ENCODE peak calls at places on chromosome 13, in six cellular contexts. One of them, this sample, is unnamed.

GRCh38 chr13:39675904-39676303 is 20.4 kb downstream of the COG6 start:
- DNase-seq in DND-41: no peak
- DNase-seq in fibroblast of pulmonary artery: peak
- DNase-seq in transverse colon: no peak
- DNase-seq in endodermal cell: no peak
- DNase-seq in A549: no peak
- DNase-seq in this sample: no peak

GRCh38 chr13:102395939-102396338 is 5.9 kb downstream of the FGF14 start:
- DNase-seq in DND-41: no peak
- DNase-seq in fibroblast of pulmonary artery: no peak
- DNase-seq in transverse colon: no peak
- DNase-seq in endodermal cell: no peak
- DNase-seq in A549: no peak
- DNase-seq in this sample: no peak

GRCh38 chr13:46111151-46111550 is 6.3 kb upstream of the CPB2 start:
- DNase-seq in DND-41: no peak
- DNase-seq in fibroblast of pulmonary artery: no peak
- DNase-seq in transverse colon: no peak
- DNase-seq in endodermal cell: no peak
- DNase-seq in A549: no peak
- DNase-seq in this sample: no peak

GRCh38 chr13:42401376-42401775 is 129.4 kb downstream of the AKAP11 start:
- DNase-seq in DND-41: no peak
- DNase-seq in fibroblast of pulmonary artery: no peak
- DNase-seq in transverse colon: no peak
- DNase-seq in endodermal cell: no peak
- DNase-seq in A549: no peak
- DNase-seq in this sample: no peak

GRCh38 chr13:71218960-71219359 is 648.0 kb downstream of the DACH1 start:
- DNase-seq in DND-41: no peak
- DNase-seq in fibroblast of pulmonary artery: no peak
- DNase-seq in transverse colon: no peak
- DNase-seq in endodermal cell: peak
- DNase-seq in A549: no peak
- DNase-seq in this sample: no peak

GRCh38 chr13:91693466-91693865 is 295.0 kb downstream of the GPC5 start:
- DNase-seq in DND-41: no peak
- DNase-seq in fibroblast of pulmonary artery: no peak
- DNase-seq in transverse colon: no peak
- DNase-seq in endodermal cell: no peak
- DNase-seq in A549: no peak
- DNase-seq in this sample: no peak

GRCh38 chr13:74250738-74251190 is 116.6 kb upstream of the KLF12 start:
- DNase-seq in DND-41: no peak
- DNase-seq in fibroblast of pulmonary artery: peak
- DNase-seq in transverse colon: no peak
- DNase-seq in endodermal cell: no peak
- DNase-seq in A549: no peak
- DNase-seq in this sample: no peak

GRCh38 chr13:91620670-91621141 is 222.3 kb downstream of the GPC5 start:
- DNase-seq in DND-41: no peak
- DNase-seq in fibroblast of pulmonary artery: no peak
- DNase-seq in transverse colon: no peak
- DNase-seq in endodermal cell: no peak
- DNase-seq in A549: no peak
- DNase-seq in this sample: no peak

GRCh38 chr13:56773148-56773547 is 367.6 kb upstream of the PRR20A start:
- DNase-seq in DND-41: no peak
- DNase-seq in fibroblast of pulmonary artery: no peak
- DNase-seq in transverse colon: no peak
- DNase-seq in endodermal cell: no peak
- DNase-seq in A549: no peak
- DNase-seq in this sample: no peak

GRCh38 chr13:30690282-30691188 is 44.8 kb upstream of the ALOX5AP start:
- DNase-seq in DND-41: peak
- DNase-seq in fibroblast of pulmonary artery: peak
- DNase-seq in transverse colon: peak
- DNase-seq in endodermal cell: no peak
- DNase-seq in A549: peak
- DNase-seq in this sample: peak

GRCh38 chr13:112775791-112776279 is 86.0 kb downstream of the ATP11A start:
- DNase-seq in DND-41: no peak
- DNase-seq in fibroblast of pulmonary artery: no peak
- DNase-seq in transverse colon: no peak
- DNase-seq in endodermal cell: peak
- DNase-seq in A549: no peak
- DNase-seq in this sample: no peak

GRCh38 chr13:81409284-81409683 is 1068.4 kb upstream of the SPRY2 start:
- DNase-seq in DND-41: no peak
- DNase-seq in fibroblast of pulmonary artery: no peak
- DNase-seq in transverse colon: no peak
- DNase-seq in endodermal cell: no peak
- DNase-seq in A549: no peak
- DNase-seq in this sample: no peak

GRCh38 chr13:103161476-103161875 is 95.3 kb upstream of the SLC10A2 start:
- DNase-seq in DND-41: no peak
- DNase-seq in fibroblast of pulmonary artery: no peak
- DNase-seq in transverse colon: no peak
- DNase-seq in endodermal cell: no peak
- DNase-seq in A549: no peak
- DNase-seq in this sample: no peak

GRCh38 chr13:49315756-49316481 is 68.2 kb downstream of the CDADC1 start:
- DNase-seq in DND-41: no peak
- DNase-seq in fibroblast of pulmonary artery: no peak
- DNase-seq in transverse colon: no peak
- DNase-seq in endodermal cell: no peak
- DNase-seq in A549: no peak
- DNase-seq in this sample: no peak

GRCh38 chr13:112767506-112768471 is 78.0 kb downstream of the ATP11A start:
- DNase-seq in DND-41: no peak
- DNase-seq in fibroblast of pulmonary artery: no peak
- DNase-seq in transverse colon: peak
- DNase-seq in endodermal cell: no peak
- DNase-seq in A549: no peak
- DNase-seq in this sample: no peak

GRCh38 chr13:110137677-110138008 is 169.3 kb downstream of the COL4A1 start:
- DNase-seq in DND-41: peak
- DNase-seq in fibroblast of pulmonary artery: no peak
- DNase-seq in transverse colon: peak
- DNase-seq in endodermal cell: no peak
- DNase-seq in A549: peak
- DNase-seq in this sample: no peak

GRCh38 chr13:35818577-35819165 is 312.5 kb downstream of the DCLK1 start:
- DNase-seq in DND-41: no peak
- DNase-seq in fibroblast of pulmonary artery: peak
- DNase-seq in transverse colon: no peak
- DNase-seq in endodermal cell: no peak
- DNase-seq in A549: no peak
- DNase-seq in this sample: no peak

GRCh38 chr13:40503026-40503425 is 163.4 kb downstream of the FOXO1 start:
- DNase-seq in DND-41: no peak
- DNase-seq in fibroblast of pulmonary artery: no peak
- DNase-seq in transverse colon: no peak
- DNase-seq in endodermal cell: no peak
- DNase-seq in A549: no peak
- DNase-seq in this sample: no peak

GRCh38 chr13:114067381-114067885 is 65.0 kb downstream of the RASA3 start:
- DNase-seq in DND-41: no peak
- DNase-seq in fibroblast of pulmonary artery: peak
- DNase-seq in transverse colon: no peak
- DNase-seq in endodermal cell: no peak
- DNase-seq in A549: no peak
- DNase-seq in this sample: no peak

GRCh38 chr13:98581971-98582702 is 5.2 kb upstream of the STK24 start:
- DNase-seq in DND-41: no peak
- DNase-seq in fibroblast of pulmonary artery: peak
- DNase-seq in transverse colon: no peak
- DNase-seq in endodermal cell: no peak
- DNase-seq in A549: no peak
- DNase-seq in this sample: no peak

GRCh38 chr13:28489536-28489935 is 5.4 kb downstream of the FLT1 start:
- DNase-seq in DND-41: no peak
- DNase-seq in fibroblast of pulmonary artery: peak
- DNase-seq in transverse colon: no peak
- DNase-seq in endodermal cell: no peak
- DNase-seq in A549: no peak
- DNase-seq in this sample: no peak

GRCh38 chr13:113863511-113864302 is at the start of gene GAS6:
- DNase-seq in DND-41: no peak
- DNase-seq in fibroblast of pulmonary artery: peak
- DNase-seq in transverse colon: peak
- DNase-seq in endodermal cell: peak
- DNase-seq in A549: peak
- DNase-seq in this sample: no peak

GRCh38 chr13:23820530-23820929 is 68.7 kb downstream of the MIPEP start:
- DNase-seq in DND-41: no peak
- DNase-seq in fibroblast of pulmonary artery: no peak
- DNase-seq in transverse colon: no peak
- DNase-seq in endodermal cell: no peak
- DNase-seq in A549: no peak
- DNase-seq in this sample: no peak
- H3K4me3 ChIP-seq in DND-41: no peak
- H3K4me3 ChIP-seq in fibroblast of pulmonary artery: no peak
- H3K4me3 ChIP-seq in transverse colon: no peak
- H3K4me3 ChIP-seq in endodermal cell: no peak
- H3K4me3 ChIP-seq in A549: no peak
- H3K4me3 ChIP-seq in this sample: no peak

GRCh38 chr13:99992912-99993311 is 11.3 kb downstream of the ZIC2 start:
- DNase-seq in DND-41: no peak
- DNase-seq in fibroblast of pulmonary artery: no peak
- DNase-seq in transverse colon: no peak
- DNase-seq in endodermal cell: no peak
- DNase-seq in A549: no peak
- DNase-seq in this sample: no peak

GRCh38 chr13:99991013-99991805 is 9.6 kb downstream of the ZIC2 start:
- DNase-seq in DND-41: no peak
- DNase-seq in fibroblast of pulmonary artery: no peak
- DNase-seq in transverse colon: no peak
- DNase-seq in endodermal cell: peak
- DNase-seq in A549: no peak
- DNase-seq in this sample: no peak

GRCh38 chr13:99993660-99994455 is 12.3 kb downstream of the ZIC2 start:
- DNase-seq in DND-41: no peak
- DNase-seq in fibroblast of pulmonary artery: no peak
- DNase-seq in transverse colon: no peak
- DNase-seq in endodermal cell: no peak
- DNase-seq in A549: no peak
- DNase-seq in this sample: no peak

GRCh38 chr13:99991806-99992242 is 10.2 kb downstream of the ZIC2 start:
- DNase-seq in DND-41: no peak
- DNase-seq in fibroblast of pulmonary artery: no peak
- DNase-seq in transverse colon: no peak
- DNase-seq in endodermal cell: no peak
- DNase-seq in A549: no peak
- DNase-seq in this sample: no peak

GRCh38 chr13:99992376-99992775 is 10.8 kb downstream of the ZIC2 start:
- DNase-seq in DND-41: no peak
- DNase-seq in fibroblast of pulmonary artery: no peak
- DNase-seq in transverse colon: no peak
- DNase-seq in endodermal cell: no peak
- DNase-seq in A549: no peak
- DNase-seq in this sample: peak
- H3K4me3 ChIP-seq in DND-41: no peak
- H3K4me3 ChIP-seq in fibroblast of pulmonary artery: no peak
- H3K4me3 ChIP-seq in transverse colon: no peak
- H3K4me3 ChIP-seq in endodermal cell: no peak
- H3K4me3 ChIP-seq in A549: no peak
- H3K4me3 ChIP-seq in this sample: no peak

GRCh38 chr13:47955836-47956235 is 45.2 kb downstream of the SUCLA2 start:
- DNase-seq in DND-41: no peak
- DNase-seq in fibroblast of pulmonary artery: no peak
- DNase-seq in transverse colon: no peak
- DNase-seq in endodermal cell: no peak
- DNase-seq in A549: no peak
- DNase-seq in this sample: no peak
- H3K4me3 ChIP-seq in DND-41: no peak
- H3K4me3 ChIP-seq in fibroblast of pulmonary artery: no peak
- H3K4me3 ChIP-seq in transverse colon: no peak
- H3K4me3 ChIP-seq in endodermal cell: peak
- H3K4me3 ChIP-seq in A549: no peak
- H3K4me3 ChIP-seq in this sample: no peak

GRCh38 chr13:23570931-23571330 is 719 bp downstream of the TNFRSF19 start:
- DNase-seq in DND-41: no peak
- DNase-seq in fibroblast of pulmonary artery: peak
- DNase-seq in transverse colon: no peak
- DNase-seq in endodermal cell: no peak
- DNase-seq in A549: no peak
- DNase-seq in this sample: no peak

GRCh38 chr13:23574421-23574820 is 4.2 kb downstream of the TNFRSF19 start:
- DNase-seq in DND-41: no peak
- DNase-seq in fibroblast of pulmonary artery: no peak
- DNase-seq in transverse colon: no peak
- DNase-seq in endodermal cell: no peak
- DNase-seq in A549: no peak
- DNase-seq in this sample: no peak

GRCh38 chr13:23567792-23568480 is 2.3 kb upstream of the TNFRSF19 start:
- DNase-seq in DND-41: no peak
- DNase-seq in fibroblast of pulmonary artery: no peak
- DNase-seq in transverse colon: no peak
- DNase-seq in endodermal cell: peak
- DNase-seq in A549: no peak
- DNase-seq in this sample: no peak

GRCh38 chr13:23572836-23573235 is 2.6 kb downstream of the TNFRSF19 start:
- DNase-seq in DND-41: no peak
- DNase-seq in fibroblast of pulmonary artery: no peak
- DNase-seq in transverse colon: no peak
- DNase-seq in endodermal cell: no peak
- DNase-seq in A549: no peak
- DNase-seq in this sample: no peak

GRCh38 chr13:23570099-23570926 is at the start of gene TNFRSF19:
- DNase-seq in DND-41: no peak
- DNase-seq in fibroblast of pulmonary artery: peak
- DNase-seq in transverse colon: no peak
- DNase-seq in endodermal cell: peak
- DNase-seq in A549: no peak
- DNase-seq in this sample: no peak
- H3K4me3 ChIP-seq in DND-41: no peak
- H3K4me3 ChIP-seq in fibroblast of pulmonary artery: peak
- H3K4me3 ChIP-seq in transverse colon: no peak
- H3K4me3 ChIP-seq in endodermal cell: peak
- H3K4me3 ChIP-seq in A549: no peak
- H3K4me3 ChIP-seq in this sample: no peak

GRCh38 chr13:21402586-21403307 is 56.4 kb downstream of the ZDHHC20 start:
- DNase-seq in DND-41: no peak
- DNase-seq in fibroblast of pulmonary artery: peak
- DNase-seq in transverse colon: no peak
- DNase-seq in endodermal cell: no peak
- DNase-seq in A549: peak
- DNase-seq in this sample: no peak

GRCh38 chr13:21395953-21396352 is 63.1 kb downstream of the ZDHHC20 start:
- DNase-seq in DND-41: peak
- DNase-seq in fibroblast of pulmonary artery: no peak
- DNase-seq in transverse colon: no peak
- DNase-seq in endodermal cell: no peak
- DNase-seq in A549: no peak
- DNase-seq in this sample: no peak

GRCh38 chr13:21405309-21405708 is 53.8 kb downstream of the ZDHHC20 start:
- DNase-seq in DND-41: no peak
- DNase-seq in fibroblast of pulmonary artery: no peak
- DNase-seq in transverse colon: no peak
- DNase-seq in endodermal cell: no peak
- DNase-seq in A549: no peak
- DNase-seq in this sample: no peak

GRCh38 chr13:21399741-21400140 is 59.4 kb downstream of the ZDHHC20 start:
- DNase-seq in DND-41: peak
- DNase-seq in fibroblast of pulmonary artery: peak
- DNase-seq in transverse colon: no peak
- DNase-seq in endodermal cell: no peak
- DNase-seq in A549: no peak
- DNase-seq in this sample: no peak
- H3K4me3 ChIP-seq in DND-41: no peak
- H3K4me3 ChIP-seq in fibroblast of pulmonary artery: no peak
- H3K4me3 ChIP-seq in transverse colon: no peak
- H3K4me3 ChIP-seq in endodermal cell: no peak
- H3K4me3 ChIP-seq in A549: no peak
- H3K4me3 ChIP-seq in this sample: no peak

This sample was measured in ascending aorta.